ENCODE peak calls at places on chromosomes 6 and 20, in ten cellular contexts. One of them, this sample, is unnamed.

GRCh38 chr6:14711056-14711703 is 534.7 kb upstream of the JARID2 start:
- DNase-seq in LoVo: peak; percentile 14
- DNase-seq in ACHN: peak; percentile 50
- DNase-seq in caudate nucleus: no peak
- DNase-seq in GM20000: peak; percentile 68
- DNase-seq in fibroblast of mammary gland: peak; percentile 96
- DNase-seq in activated CD8-positive, alpha-beta memory T cell treated with anti-CD3 and anti-CD28 coated beads, Interleukin-2, amount 50 U/mL, for 4 hours: peak; percentile 24
- DNase-seq in psoas muscle: no peak
- DNase-seq in stimulated activated CD4-positive, alpha-beta T cell treated with anti-CD3 and anti-CD28 coated beads, Interleukin-2, amount 100 ng/mL, for 48 hours: peak; percentile 62
- DNase-seq in WTC11: peak; percentile 63
- DNase-seq in this sample: no peak

GRCh38 chr6:144413418-144413817 is 128.3 kb downstream of the UTRN start:
- DNase-seq in LoVo: no peak
- DNase-seq in ACHN: no peak
- DNase-seq in caudate nucleus: no peak
- DNase-seq in GM20000: no peak
- DNase-seq in fibroblast of mammary gland: peak; percentile 77
- DNase-seq in activated CD8-positive, alpha-beta memory T cell treated with anti-CD3 and anti-CD28 coated beads, Interleukin-2, amount 50 U/mL, for 4 hours: no peak
- DNase-seq in psoas muscle: no peak
- DNase-seq in stimulated activated CD4-positive, alpha-beta T cell treated with anti-CD3 and anti-CD28 coated beads, Interleukin-2, amount 100 ng/mL, for 48 hours: no peak
- DNase-seq in WTC11: no peak
- DNase-seq in this sample: no peak

GRCh38 chr6:110265273-110265672 is 85.0 kb downstream of the CDC40 start:
- DNase-seq in LoVo: no peak
- DNase-seq in ACHN: no peak
- DNase-seq in caudate nucleus: no peak
- DNase-seq in GM20000: peak; percentile 6
- DNase-seq in fibroblast of mammary gland: no peak
- DNase-seq in activated CD8-positive, alpha-beta memory T cell treated with anti-CD3 and anti-CD28 coated beads, Interleukin-2, amount 50 U/mL, for 4 hours: no peak
- DNase-seq in psoas muscle: no peak
- DNase-seq in stimulated activated CD4-positive, alpha-beta T cell treated with anti-CD3 and anti-CD28 coated beads, Interleukin-2, amount 100 ng/mL, for 48 hours: no peak
- DNase-seq in WTC11: no peak
- DNase-seq in this sample: no peak

GRCh38 chr6:34867484-34867883 is 20.4 kb downstream of the TAF11 start:
- DNase-seq in LoVo: no peak
- DNase-seq in ACHN: no peak
- DNase-seq in caudate nucleus: no peak
- DNase-seq in GM20000: no peak
- DNase-seq in fibroblast of mammary gland: peak; percentile 2
- DNase-seq in activated CD8-positive, alpha-beta memory T cell treated with anti-CD3 and anti-CD28 coated beads, Interleukin-2, amount 50 U/mL, for 4 hours: no peak
- DNase-seq in psoas muscle: no peak
- DNase-seq in stimulated activated CD4-positive, alpha-beta T cell treated with anti-CD3 and anti-CD28 coated beads, Interleukin-2, amount 100 ng/mL, for 48 hours: no peak
- DNase-seq in WTC11: no peak
- DNase-seq in this sample: no peak

GRCh38 chr20:38770546-38770945 is 22.3 kb downstream of the ACTR5 start:
- DNase-seq in LoVo: no peak
- DNase-seq in ACHN: no peak
- DNase-seq in caudate nucleus: no peak
- DNase-seq in GM20000: no peak
- DNase-seq in fibroblast of mammary gland: no peak
- DNase-seq in activated CD8-positive, alpha-beta memory T cell treated with anti-CD3 and anti-CD28 coated beads, Interleukin-2, amount 50 U/mL, for 4 hours: no peak
- DNase-seq in psoas muscle: no peak
- DNase-seq in stimulated activated CD4-positive, alpha-beta T cell treated with anti-CD3 and anti-CD28 coated beads, Interleukin-2, amount 100 ng/mL, for 48 hours: no peak
- DNase-seq in WTC11: no peak
- DNase-seq in this sample: no peak

GRCh38 chr6:7424967-7425807 is 35.6 kb downstream of the RIOK1 start:
- DNase-seq in LoVo: peak; percentile 37
- DNase-seq in ACHN: peak; percentile 41
- DNase-seq in caudate nucleus: no peak
- DNase-seq in GM20000: no peak
- DNase-seq in fibroblast of mammary gland: peak; percentile 67
- DNase-seq in activated CD8-positive, alpha-beta memory T cell treated with anti-CD3 and anti-CD28 coated beads, Interleukin-2, amount 50 U/mL, for 4 hours: no peak
- DNase-seq in psoas muscle: no peak
- DNase-seq in stimulated activated CD4-positive, alpha-beta T cell treated with anti-CD3 and anti-CD28 coated beads, Interleukin-2, amount 100 ng/mL, for 48 hours: no peak
- DNase-seq in WTC11: no peak
- DNase-seq in this sample: no peak

GRCh38 chr20:37236462-37236861 is 25.2 kb downstream of the GHRH start:
- DNase-seq in LoVo: no peak
- DNase-seq in ACHN: no peak
- DNase-seq in caudate nucleus: no peak
- DNase-seq in GM20000: no peak
- DNase-seq in fibroblast of mammary gland: no peak
- DNase-seq in activated CD8-positive, alpha-beta memory T cell treated with anti-CD3 and anti-CD28 coated beads, Interleukin-2, amount 50 U/mL, for 4 hours: no peak
- DNase-seq in psoas muscle: no peak
- DNase-seq in stimulated activated CD4-positive, alpha-beta T cell treated with anti-CD3 and anti-CD28 coated beads, Interleukin-2, amount 100 ng/mL, for 48 hours: no peak
- DNase-seq in WTC11: no peak
- DNase-seq in this sample: no peak

GRCh38 chr20:2984956-2985661 is 58.3 kb upstream of the GNRH2 start:
- DNase-seq in LoVo: no peak
- DNase-seq in ACHN: peak; percentile 16
- DNase-seq in caudate nucleus: no peak
- DNase-seq in GM20000: no peak
- DNase-seq in fibroblast of mammary gland: peak; percentile 88
- DNase-seq in activated CD8-positive, alpha-beta memory T cell treated with anti-CD3 and anti-CD28 coated beads, Interleukin-2, amount 50 U/mL, for 4 hours: no peak
- DNase-seq in psoas muscle: no peak
- DNase-seq in stimulated activated CD4-positive, alpha-beta T cell treated with anti-CD3 and anti-CD28 coated beads, Interleukin-2, amount 100 ng/mL, for 48 hours: peak; percentile 33
- DNase-seq in WTC11: no peak
- DNase-seq in this sample: no peak

GRCh38 chr6:122749451-122750050 is 30.0 kb upstream of the FABP7 start:
- DNase-seq in LoVo: no peak
- DNase-seq in ACHN: no peak
- DNase-seq in caudate nucleus: no peak
- DNase-seq in GM20000: no peak
- DNase-seq in fibroblast of mammary gland: no peak
- DNase-seq in activated CD8-positive, alpha-beta memory T cell treated with anti-CD3 and anti-CD28 coated beads, Interleukin-2, amount 50 U/mL, for 4 hours: no peak
- DNase-seq in psoas muscle: no peak
- DNase-seq in stimulated activated CD4-positive, alpha-beta T cell treated with anti-CD3 and anti-CD28 coated beads, Interleukin-2, amount 100 ng/mL, for 48 hours: no peak
- DNase-seq in WTC11: no peak
- DNase-seq in this sample: no peak

GRCh38 chr6:15329154-15329781 is 83.4 kb downstream of the JARID2 start:
- DNase-seq in LoVo: peak; percentile 18
- DNase-seq in ACHN: peak; percentile 52
- DNase-seq in caudate nucleus: no peak
- DNase-seq in GM20000: no peak
- DNase-seq in fibroblast of mammary gland: peak; percentile 98
- DNase-seq in activated CD8-positive, alpha-beta memory T cell treated with anti-CD3 and anti-CD28 coated beads, Interleukin-2, amount 50 U/mL, for 4 hours: no peak
- DNase-seq in psoas muscle: no peak
- DNase-seq in stimulated activated CD4-positive, alpha-beta T cell treated with anti-CD3 and anti-CD28 coated beads, Interleukin-2, amount 100 ng/mL, for 48 hours: no peak
- DNase-seq in WTC11: no peak
- DNase-seq in this sample: no peak

GRCh38 chr6:163668061-163668426 is 253.5 kb downstream of the QKI start:
- DNase-seq in LoVo: no peak
- DNase-seq in ACHN: no peak
- DNase-seq in caudate nucleus: no peak
- DNase-seq in GM20000: peak; percentile 64
- DNase-seq in fibroblast of mammary gland: no peak
- DNase-seq in activated CD8-positive, alpha-beta memory T cell treated with anti-CD3 and anti-CD28 coated beads, Interleukin-2, amount 50 U/mL, for 4 hours: no peak
- DNase-seq in psoas muscle: no peak
- DNase-seq in stimulated activated CD4-positive, alpha-beta T cell treated with anti-CD3 and anti-CD28 coated beads, Interleukin-2, amount 100 ng/mL, for 48 hours: no peak
- DNase-seq in WTC11: no peak
- DNase-seq in this sample: no peak

GRCh38 chr6:33164665-33165373 is 27.4 kb downstream of the COL11A2 start:
- DNase-seq in LoVo: no peak
- DNase-seq in ACHN: no peak
- DNase-seq in caudate nucleus: no peak
- DNase-seq in GM20000: no peak
- DNase-seq in fibroblast of mammary gland: no peak
- DNase-seq in activated CD8-positive, alpha-beta memory T cell treated with anti-CD3 and anti-CD28 coated beads, Interleukin-2, amount 50 U/mL, for 4 hours: no peak
- DNase-seq in psoas muscle: no peak
- DNase-seq in stimulated activated CD4-positive, alpha-beta T cell treated with anti-CD3 and anti-CD28 coated beads, Interleukin-2, amount 100 ng/mL, for 48 hours: no peak
- DNase-seq in WTC11: peak; percentile 34
- DNase-seq in this sample: peak; percentile 13

GRCh38 chr20:41275181-41275793 is 42.2 kb downstream of the ZHX3 start:
- DNase-seq in LoVo: no peak
- DNase-seq in ACHN: no peak
- DNase-seq in caudate nucleus: no peak
- DNase-seq in GM20000: no peak
- DNase-seq in fibroblast of mammary gland: peak; percentile 81
- DNase-seq in activated CD8-positive, alpha-beta memory T cell treated with anti-CD3 and anti-CD28 coated beads, Interleukin-2, amount 50 U/mL, for 4 hours: no peak
- DNase-seq in psoas muscle: no peak
- DNase-seq in stimulated activated CD4-positive, alpha-beta T cell treated with anti-CD3 and anti-CD28 coated beads, Interleukin-2, amount 100 ng/mL, for 48 hours: no peak
- DNase-seq in WTC11: no peak
- DNase-seq in this sample: no peak

GRCh38 chr20:33482581-33482980 is 7.3 kb upstream of the CBFA2T2 start:
- DNase-seq in LoVo: no peak
- DNase-seq in ACHN: no peak
- DNase-seq in caudate nucleus: no peak
- DNase-seq in GM20000: no peak
- DNase-seq in fibroblast of mammary gland: no peak
- DNase-seq in activated CD8-positive, alpha-beta memory T cell treated with anti-CD3 and anti-CD28 coated beads, Interleukin-2, amount 50 U/mL, for 4 hours: no peak
- DNase-seq in psoas muscle: no peak
- DNase-seq in stimulated activated CD4-positive, alpha-beta T cell treated with anti-CD3 and anti-CD28 coated beads, Interleukin-2, amount 100 ng/mL, for 48 hours: no peak
- DNase-seq in WTC11: no peak
- DNase-seq in this sample: no peak

GRCh38 chr20:49852522-49853055 is 40.0 kb downstream of the SLC9A8 start:
- DNase-seq in LoVo: no peak
- DNase-seq in ACHN: no peak
- DNase-seq in caudate nucleus: no peak
- DNase-seq in GM20000: no peak
- DNase-seq in fibroblast of mammary gland: no peak
- DNase-seq in activated CD8-positive, alpha-beta memory T cell treated with anti-CD3 and anti-CD28 coated beads, Interleukin-2, amount 50 U/mL, for 4 hours: no peak
- DNase-seq in psoas muscle: no peak
- DNase-seq in stimulated activated CD4-positive, alpha-beta T cell treated with anti-CD3 and anti-CD28 coated beads, Interleukin-2, amount 100 ng/mL, for 48 hours: no peak
- DNase-seq in WTC11: no peak
- DNase-seq in this sample: no peak

GRCh38 chr6:145688493-145688905 is 46.8 kb downstream of the EPM2A start:
- DNase-seq in LoVo: no peak
- DNase-seq in ACHN: peak; percentile 8
- DNase-seq in caudate nucleus: no peak
- DNase-seq in GM20000: no peak
- DNase-seq in fibroblast of mammary gland: peak; percentile 82
- DNase-seq in activated CD8-positive, alpha-beta memory T cell treated with anti-CD3 and anti-CD28 coated beads, Interleukin-2, amount 50 U/mL, for 4 hours: no peak
- DNase-seq in psoas muscle: no peak
- DNase-seq in stimulated activated CD4-positive, alpha-beta T cell treated with anti-CD3 and anti-CD28 coated beads, Interleukin-2, amount 100 ng/mL, for 48 hours: no peak
- DNase-seq in WTC11: no peak
- DNase-seq in this sample: no peak

GRCh38 chr6:17865243-17865642 is 122.2 kb downstream of the KIF13A start:
- DNase-seq in LoVo: peak; percentile 78
- DNase-seq in ACHN: peak; percentile 49
- DNase-seq in caudate nucleus: no peak
- DNase-seq in GM20000: no peak
- DNase-seq in fibroblast of mammary gland: no peak
- DNase-seq in activated CD8-positive, alpha-beta memory T cell treated with anti-CD3 and anti-CD28 coated beads, Interleukin-2, amount 50 U/mL, for 4 hours: no peak
- DNase-seq in psoas muscle: peak; percentile 20
- DNase-seq in stimulated activated CD4-positive, alpha-beta T cell treated with anti-CD3 and anti-CD28 coated beads, Interleukin-2, amount 100 ng/mL, for 48 hours: no peak
- DNase-seq in WTC11: no peak
- DNase-seq in this sample: no peak

GRCh38 chr20:3459881-3460307 is 10.9 kb upstream of the ATRN start:
- DNase-seq in LoVo: no peak
- DNase-seq in ACHN: no peak
- DNase-seq in caudate nucleus: no peak
- DNase-seq in GM20000: no peak
- DNase-seq in fibroblast of mammary gland: no peak
- DNase-seq in activated CD8-positive, alpha-beta memory T cell treated with anti-CD3 and anti-CD28 coated beads, Interleukin-2, amount 50 U/mL, for 4 hours: no peak
- DNase-seq in psoas muscle: no peak
- DNase-seq in stimulated activated CD4-positive, alpha-beta T cell treated with anti-CD3 and anti-CD28 coated beads, Interleukin-2, amount 100 ng/mL, for 48 hours: no peak
- DNase-seq in WTC11: no peak
- DNase-seq in this sample: no peak

GRCh38 chr6:166551797-166552495 is 34.5 kb downstream of the RAMACL start:
- DNase-seq in LoVo: no peak
- DNase-seq in ACHN: no peak
- DNase-seq in caudate nucleus: no peak
- DNase-seq in GM20000: no peak
- DNase-seq in fibroblast of mammary gland: no peak
- DNase-seq in activated CD8-positive, alpha-beta memory T cell treated with anti-CD3 and anti-CD28 coated beads, Interleukin-2, amount 50 U/mL, for 4 hours: no peak
- DNase-seq in psoas muscle: no peak
- DNase-seq in stimulated activated CD4-positive, alpha-beta T cell treated with anti-CD3 and anti-CD28 coated beads, Interleukin-2, amount 100 ng/mL, for 48 hours: no peak
- DNase-seq in WTC11: no peak
- DNase-seq in this sample: no peak

This sample was measured in left lung.